ENCODE peak calls at places on chromosomes 13 and 19, in four cellular contexts. J is IMR-90, F is H9, W is mesenchymal stem cell. C is an unnamed sample.

GRCh38 chr13:31629085-31629785 is 110.1 kb upstream of the RXFP2 start:
- DNase-seq in J (peak), F (no peak), W (no peak), C (no peak)

GRCh38 chr13:32720026-32720425 is 133.8 kb downstream of the PDS5B start:
- DNase-seq in J (peak), F (no peak), W (no peak), C (no peak)

GRCh38 chr19:41546386-41546789 is 29.6 kb upstream of the CEACAM21 start:
- DNase-seq in J (no peak), F (no peak), W (no peak), C (no peak)

GRCh38 chr19:36747750-36748149 is 24.9 kb downstream of the ZNF850 start:
- DNase-seq in J (no peak), F (no peak), W (no peak), C (peak)

GRCh38 chr19:4570423-4570822 is 10.9 kb upstream of the SEMA6B start:
- DNase-seq in J (no peak), F (no peak), W (no peak), C (no peak)

GRCh38 chr13:42653694-42654093 is 79.7 kb downstream of the TNFSF11 start:
- DNase-seq in J (no peak), F (no peak), W (no peak), C (no peak)

GRCh38 chr13:102903659-102904407 is 58.0 kb downstream of the ERCC5 start:
- DNase-seq in J (peak), F (no peak), W (peak), C (peak)

GRCh38 chr19:41531438-41532311 is 44.3 kb upstream of the CEACAM21 start:
- DNase-seq in J (peak), F (no peak), W (peak), C (peak)

GRCh38 chr19:10713317-10713716 is 4.6 kb upstream of the DNM2 start:
- DNase-seq in J (no peak), F (no peak), W (no peak), C (no peak)

GRCh38 chr19:19098084-19098702 is 34.4 kb downstream of the SLC25A42 start:
- DNase-seq in J (no peak), F (no peak), W (no peak), C (no peak)

GRCh38 chr13:113897161-113897560 is 33.3 kb upstream of the GAS6 start:
- DNase-seq in J (peak), F (no peak), W (peak), C (peak)

GRCh38 chr19:54684537-54684936 is 21.8 kb downstream of the LILRB4 start:
- DNase-seq in J (no peak), F (no peak), W (no peak), C (peak)

GRCh38 chr13:20505405-20506366 is 20.0 kb downstream of the CRYL1 start:
- DNase-seq in J (no peak), F (no peak), W (no peak), C (no peak)

GRCh38 chr19:30558793-30559192 is 186.6 kb downstream of the ZNF536 start:
- DNase-seq in J (no peak), F (no peak), W (no peak), C (no peak)

GRCh38 chr19:38583219-38583984 is 34.4 kb downstream of the MAP4K1 start:
- DNase-seq in J (no peak), F (no peak), W (no peak), C (no peak)

GRCh38 chr19:41928221-41928683 is at the start of gene ERFL:
- DNase-seq in J (no peak), F (no peak), W (no peak), C (no peak)

GRCh38 chr13:50617134-50617721 is 226.3 kb downstream of the DLEU7 start:
- DNase-seq in J (peak), F (no peak), W (peak), C (no peak)

GRCh38 chr19:38559428-38560401 is 58.0 kb downstream of the MAP4K1 start:
- DNase-seq in J (no peak), F (no peak), W (no peak), C (no peak)

GRCh38 chr13:99196466-99197256 is 4.0 kb upstream of the UBAC2 start:
- DNase-seq in J (no peak), F (no peak), W (no peak), C (no peak)

GRCh38 chr19:15534957-15535864 is 26.9 kb downstream of the CYP4F22 start:
- DNase-seq in J (no peak), F (no peak), W (no peak), C (no peak)

GRCh38 chr19:1520203-1520780 is 3.6 kb upstream of the PLK5 start:
- DNase-seq in J (no peak), F (no peak), W (no peak), C (no peak)

GRCh38 chr13:112603641-112604220 is 15.8 kb upstream of the TUBGCP3 start:
- DNase-seq in J (peak), F (no peak), W (no peak), C (no peak)

GRCh38 chr19:10502524-10503001 is 593 bp downstream of the KEAP1 start:
- DNase-seq in J (peak), F (peak), W (peak), C (peak)

GRCh38 chr19:18171605-18172327 is 1.8 kb upstream of the IFI30 start:
- DNase-seq in J (no peak), F (no peak), W (no peak), C (no peak)

GRCh38 chr19:1167687-1168561 is 6.1 kb downstream of the SBNO2 start:
- DNase-seq in J (no peak), F (no peak), W (no peak), C (no peak)

GRCh38 chr13:33058816-33059215 is 42.6 kb downstream of the KL start:
- DNase-seq in J (no peak), F (no peak), W (peak), C (no peak)

GRCh38 chr13:32150239-32150638 is 118.7 kb downstream of the FRY start:
- DNase-seq in J (peak), F (no peak), W (no peak), C (no peak)

GRCh38 chr13:102631198-102631597 is 34.4 kb downstream of the TPP2 start:
- DNase-seq in J (no peak), F (no peak), W (no peak), C (no peak)

GRCh38 chr19:42120276-42121010 is 11.8 kb downstream of the POU2F2 start:
- DNase-seq in J (no peak), F (no peak), W (no peak), C (no peak)

GRCh38 chr13:109155301-109155761 is 525.9 kb downstream of the MYO16 start:
- DNase-seq in J (peak), F (no peak), W (peak), C (no peak)

GRCh38 chr19:7689165-7689564 is 8.5 kb downstream of the TRAPPC5 start:
- DNase-seq in J (no peak), F (no peak), W (no peak), C (no peak)
- H4K8ac ChIP-seq in J (no peak), F (no peak), W (no peak), C (no peak)

DNA sequence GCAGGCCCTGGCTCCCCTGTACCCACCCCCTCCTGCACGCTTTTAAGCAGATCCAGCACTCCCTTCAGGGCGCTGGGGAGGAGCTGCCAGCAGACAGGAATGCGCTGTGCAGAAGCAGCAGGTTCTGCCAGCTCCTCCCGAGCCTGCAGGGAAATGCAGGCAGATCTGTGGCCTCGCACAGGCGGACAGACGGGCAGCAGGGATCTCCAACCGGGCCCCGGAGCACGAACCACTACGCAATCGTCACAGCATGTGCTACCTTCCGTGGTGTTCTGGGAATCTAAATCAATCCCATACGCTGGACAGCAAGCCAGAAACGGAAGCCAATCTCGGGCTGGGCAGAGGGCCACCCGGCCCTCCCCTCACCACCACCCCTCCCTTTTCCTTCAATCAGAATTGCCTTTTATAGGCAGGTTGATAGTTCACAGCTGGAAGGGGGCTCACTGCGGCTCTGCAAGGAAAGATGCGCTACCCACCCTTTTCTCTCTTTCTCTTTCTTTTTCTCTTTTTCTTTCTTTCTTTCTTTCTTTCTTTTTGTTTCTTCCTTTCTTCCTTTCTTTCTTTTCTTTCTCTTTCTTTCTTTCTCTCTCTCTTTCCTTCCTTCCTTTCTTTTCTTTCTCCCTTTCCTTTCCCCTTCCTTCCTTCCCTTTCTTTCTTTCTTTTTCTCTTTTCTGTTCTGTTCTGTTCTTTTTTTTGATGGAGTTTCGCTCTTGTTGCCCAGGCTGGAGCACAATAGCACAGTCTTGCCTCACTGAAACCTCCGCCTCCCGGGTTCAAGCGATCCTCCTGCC is 99.9 kb downstream of the GNG7 start:
- DNase-seq in J (peak), F (peak), W (peak), C (peak)
- H4K8ac ChIP-seq in J (peak), F (no peak), W (peak), C (no peak)

DNA sequence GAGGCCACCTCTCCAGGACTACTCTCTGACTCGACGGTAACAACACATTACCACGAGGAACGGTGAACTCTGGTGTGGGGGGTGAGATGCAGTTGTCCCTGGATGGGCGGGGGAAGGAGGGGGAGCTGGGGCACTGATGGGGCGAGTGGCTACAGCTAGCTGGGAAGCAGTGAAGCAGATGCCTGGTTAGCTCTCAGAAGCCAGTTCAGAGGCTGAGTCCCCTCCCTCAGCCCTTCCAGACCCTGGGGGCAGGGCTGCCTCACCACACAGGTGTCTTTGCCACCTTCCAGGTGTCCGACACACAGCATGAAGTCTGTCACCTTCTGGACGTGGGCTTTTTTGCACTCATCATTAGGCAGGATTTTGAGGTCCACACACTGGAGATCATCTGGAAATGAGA is 4.0 kb downstream of the KLK1 start:
- DNase-seq in J (no peak), F (no peak), W (no peak), C (no peak)
- H4K8ac ChIP-seq in J (no peak), F (no peak), W (no peak), C (no peak)

GRCh38 chr13:97231832-97232201 is 9.7 kb downstream of the MBNL2 start:
- DNase-seq in J (peak), F (no peak), W (no peak), C (no peak)

GRCh38 chr13:97235549-97236206 is 13.5 kb downstream of the MBNL2 start:
- DNase-seq in J (no peak), F (no peak), W (no peak), C (no peak)

GRCh38 chr13:97234236-97234635 is 12.1 kb downstream of the MBNL2 start:
- DNase-seq in J (no peak), F (no peak), W (no peak), C (no peak)

GRCh38 chr13:97234742-97235141 is 12.6 kb downstream of the MBNL2 start:
- DNase-seq in J (no peak), F (no peak), W (no peak), C (no peak)

DNA sequence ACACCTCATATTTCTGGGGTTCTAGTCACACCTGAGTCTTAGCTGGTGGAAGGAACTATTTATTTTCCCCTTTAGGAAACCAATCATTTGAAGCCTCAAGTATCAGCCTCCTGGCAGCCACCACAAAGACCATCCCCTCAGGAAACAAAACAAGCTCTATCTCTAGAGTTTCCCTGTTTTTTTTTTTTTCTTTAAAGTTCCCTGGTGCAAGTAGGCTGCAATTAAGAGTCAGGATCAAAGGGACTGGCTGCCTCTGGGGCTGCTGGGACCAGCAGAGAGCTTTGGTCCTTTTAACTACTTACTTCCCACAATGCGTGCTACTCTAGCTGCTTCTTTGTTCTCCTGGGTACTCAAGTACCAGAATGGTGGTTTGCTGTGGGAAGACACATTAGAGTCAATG is 11.4 kb downstream of the MBNL2 start:
- DNase-seq in J (no peak), F (no peak), W (no peak), C (no peak)
- H4K8ac ChIP-seq in J (no peak), F (no peak), W (no peak), C (no peak)

GRCh38 chr19:51702754-51703654 is 9.9 kb downstream of the SPACA6 start:
- DNase-seq in J (no peak), F (peak), W (peak), C (peak)

GRCh38 chr19:51706885-51707284 is 13.8 kb downstream of the SPACA6 start:
- DNase-seq in J (no peak), F (no peak), W (no peak), C (no peak)

GRCh38 chr19:51703655-51704515 is 10.8 kb downstream of the SPACA6 start:
- DNase-seq in J (peak), F (peak), W (peak), C (peak)

GRCh38 chr19:51706296-51706695 is 13.2 kb downstream of the SPACA6 start:
- DNase-seq in J (no peak), F (no peak), W (no peak), C (no peak)

GRCh38 chr19:51704601-51705000 is 11.5 kb downstream of the SPACA6 start:
- DNase-seq in J (no peak), F (no peak), W (no peak), C (no peak)
- H4K8ac ChIP-seq in J (peak), F (no peak), W (peak), C (peak)

GRCh38 chr13:26557393-26558073 is at the start of gene WASF3:
- DNase-seq in J (peak), F (peak), W (peak), C (peak)
- H4K8ac ChIP-seq in J (peak), F (no peak), W (peak), C (no peak)

C was measured in mesendoderm.